ENCODE peak calls at places on chromosomes 3 and 15, in five cellular contexts. One of them, this sample, is unnamed.
A peak's percentile ranks its signal among the peaks of the same experiment; 100 is the strongest.

GRCh38 chr15:32859246-32859645 is 141.4 kb downstream of the GREM1 start:
- DNase-seq in fibroblast of villous mesenchyme: no peak
- DNase-seq in prostate gland: no peak
- DNase-seq in astrocyte: no peak
- DNase-seq in spleen: no peak
- DNase-seq in this sample: peak; percentile 60

GRCh38 chr3:133467780-133468179 is 67.9 kb downstream of the BFSP2 start:
- DNase-seq in fibroblast of villous mesenchyme: no peak
- DNase-seq in prostate gland: no peak
- DNase-seq in astrocyte: no peak
- DNase-seq in spleen: no peak
- DNase-seq in this sample: no peak

GRCh38 chr3:169667380-169667671 is 3.8 kb upstream of the MECOM start:
- DNase-seq in fibroblast of villous mesenchyme: no peak
- DNase-seq in prostate gland: no peak
- DNase-seq in astrocyte: no peak
- DNase-seq in spleen: no peak
- DNase-seq in this sample: no peak

GRCh38 chr15:69537888-69538287 is 85.3 kb downstream of the RPLP1 start:
- DNase-seq in fibroblast of villous mesenchyme: no peak
- DNase-seq in prostate gland: no peak
- DNase-seq in astrocyte: no peak
- DNase-seq in spleen: no peak
- DNase-seq in this sample: peak; percentile 5

GRCh38 chr15:24761704-24762302 is 86.2 kb downstream of the NPAP1 start:
- DNase-seq in fibroblast of villous mesenchyme: peak; percentile 3
- DNase-seq in prostate gland: no peak
- DNase-seq in astrocyte: peak; percentile 1
- DNase-seq in spleen: no peak
- DNase-seq in this sample: peak; percentile 12

GRCh38 chr3:185094691-185095090 is 58.2 kb downstream of the C3orf70 start:
- DNase-seq in fibroblast of villous mesenchyme: peak; percentile 10
- DNase-seq in prostate gland: no peak
- DNase-seq in astrocyte: no peak
- DNase-seq in spleen: no peak
- DNase-seq in this sample: no peak

GRCh38 chr3:194772241-194773000 is 86.7 kb downstream of the FAM43A start:
- DNase-seq in fibroblast of villous mesenchyme: no peak
- DNase-seq in prostate gland: peak; percentile 36
- DNase-seq in astrocyte: no peak
- DNase-seq in spleen: no peak
- DNase-seq in this sample: no peak

GRCh38 chr3:150309557-150309956 is 98.5 kb upstream of the TSC22D2 start:
- DNase-seq in fibroblast of villous mesenchyme: peak; percentile 47
- DNase-seq in prostate gland: no peak
- DNase-seq in astrocyte: peak; percentile 76
- DNase-seq in spleen: no peak
- DNase-seq in this sample: peak; percentile 89

GRCh38 chr3:183217548-183218321 is 35.3 kb upstream of the B3GNT5 start:
- DNase-seq in fibroblast of villous mesenchyme: no peak
- DNase-seq in prostate gland: no peak
- DNase-seq in astrocyte: no peak
- DNase-seq in spleen: no peak
- DNase-seq in this sample: no peak

GRCh38 chr3:178597388-178597787 is 61.2 kb downstream of the KCNMB2 start:
- DNase-seq in fibroblast of villous mesenchyme: no peak
- DNase-seq in prostate gland: no peak
- DNase-seq in astrocyte: no peak
- DNase-seq in spleen: no peak
- DNase-seq in this sample: no peak

GRCh38 chr3:175301741-175302140 is 442.6 kb downstream of the NAALADL2 start:
- DNase-seq in fibroblast of villous mesenchyme: no peak
- DNase-seq in prostate gland: no peak
- DNase-seq in astrocyte: no peak
- DNase-seq in spleen: no peak
- DNase-seq in this sample: no peak

GRCh38 chr3:14275962-14276909 is 97.6 kb downstream of the LSM3 start:
- DNase-seq in fibroblast of villous mesenchyme: no peak
- DNase-seq in prostate gland: no peak
- DNase-seq in astrocyte: no peak
- DNase-seq in spleen: peak; percentile 47
- DNase-seq in this sample: no peak

GRCh38 chr15:90654233-90655124 is 62.7 kb upstream of the BLM start:
- DNase-seq in fibroblast of villous mesenchyme: no peak
- DNase-seq in prostate gland: no peak
- DNase-seq in astrocyte: no peak
- DNase-seq in spleen: peak; percentile 81
- DNase-seq in this sample: peak; percentile 13

GRCh38 chr15:68372291-68372811 is 59.6 kb downstream of the ITGA11 start:
- DNase-seq in fibroblast of villous mesenchyme: no peak
- DNase-seq in prostate gland: no peak
- DNase-seq in astrocyte: peak; percentile 76
- DNase-seq in spleen: no peak
- DNase-seq in this sample: no peak

GRCh38 chr15:39232512-39232911 is 348.4 kb upstream of the THBS1 start:
- DNase-seq in fibroblast of villous mesenchyme: peak; percentile 50
- DNase-seq in prostate gland: no peak
- DNase-seq in astrocyte: peak; percentile 85
- DNase-seq in spleen: no peak
- DNase-seq in this sample: peak; percentile 97

GRCh38 chr3:128081846-128082245 is 29.6 kb downstream of the SEC61A1 start:
- DNase-seq in fibroblast of villous mesenchyme: no peak
- DNase-seq in prostate gland: no peak
- DNase-seq in astrocyte: peak; percentile 40
- DNase-seq in spleen: no peak
- DNase-seq in this sample: peak; percentile 69

GRCh38 chr3:192237992-192238608 is 489.2 kb downstream of the FGF12 start:
- DNase-seq in fibroblast of villous mesenchyme: no peak
- DNase-seq in prostate gland: no peak
- DNase-seq in astrocyte: no peak
- DNase-seq in spleen: no peak
- DNase-seq in this sample: no peak

GRCh38 chr15:95162967-95163531 is 931.7 kb downstream of the MCTP2 start:
- DNase-seq in fibroblast of villous mesenchyme: peak; percentile 83
- DNase-seq in prostate gland: no peak
- DNase-seq in astrocyte: peak; percentile 91
- DNase-seq in spleen: no peak
- DNase-seq in this sample: peak; percentile 87

GRCh38 chr15:60918234-60918964 is 310.7 kb downstream of the RORA start:
- DNase-seq in fibroblast of villous mesenchyme: no peak
- DNase-seq in prostate gland: peak; percentile 41
- DNase-seq in astrocyte: no peak
- DNase-seq in spleen: no peak
- DNase-seq in this sample: no peak

GRCh38 chr3:129001817-129002572 is 891 bp downstream of the EFCC1 start:
- DNase-seq in fibroblast of villous mesenchyme: no peak
- DNase-seq in prostate gland: no peak
- DNase-seq in astrocyte: no peak
- DNase-seq in spleen: no peak
- DNase-seq in this sample: no peak

GRCh38 chr15:64093627-64094417 is at the start of gene CIAO2A:
- DNase-seq in fibroblast of villous mesenchyme: peak; percentile 99
- DNase-seq in prostate gland: peak; percentile 97
- DNase-seq in astrocyte: peak; percentile 97
- DNase-seq in spleen: peak; percentile 96
- DNase-seq in this sample: peak; percentile 98

GRCh38 chr3:107999215-107999775 is 91.5 kb downstream of the CD47 start:
- DNase-seq in fibroblast of villous mesenchyme: no peak
- DNase-seq in prostate gland: no peak
- DNase-seq in astrocyte: peak; percentile 34
- DNase-seq in spleen: no peak
- DNase-seq in this sample: peak; percentile 38

GRCh38 chr3:128495435-128495970 is 2.5 kb upstream of the GATA2 start:
- DNase-seq in fibroblast of villous mesenchyme: no peak
- DNase-seq in prostate gland: no peak
- DNase-seq in astrocyte: no peak
- DNase-seq in spleen: peak; percentile 54
- DNase-seq in this sample: no peak

GRCh38 chr3:99758502-99759177 is 59.0 kb upstream of the CMSS1 start:
- DNase-seq in fibroblast of villous mesenchyme: no peak
- DNase-seq in prostate gland: no peak
- DNase-seq in astrocyte: no peak
- DNase-seq in spleen: no peak
- DNase-seq in this sample: no peak

GRCh38 chr15:68667800-68668625 is 89.2 kb downstream of the CORO2B start:
- DNase-seq in fibroblast of villous mesenchyme: no peak
- DNase-seq in prostate gland: no peak
- DNase-seq in astrocyte: no peak
- DNase-seq in spleen: peak; percentile 61
- DNase-seq in this sample: no peak

GRCh38 chr3:195892355-195893120 is 15.8 kb downstream of the TNK2 start:
- DNase-seq in fibroblast of villous mesenchyme: peak; percentile 68
- DNase-seq in prostate gland: no peak
- DNase-seq in astrocyte: peak; percentile 71
- DNase-seq in spleen: no peak
- DNase-seq in this sample: peak; percentile 79

GRCh38 chr15:61915640-61916039 is 144.6 kb downstream of the VPS13C start:
- DNase-seq in fibroblast of villous mesenchyme: no peak
- DNase-seq in prostate gland: no peak
- DNase-seq in astrocyte: no peak
- DNase-seq in spleen: no peak
- DNase-seq in this sample: peak; percentile 67

GRCh38 chr15:77418341-77419049 is 1.4 kb downstream of the PEAK1 start:
- DNase-seq in fibroblast of villous mesenchyme: peak; percentile 38
- DNase-seq in prostate gland: no peak
- DNase-seq in astrocyte: peak; percentile 42
- DNase-seq in spleen: no peak
- DNase-seq in this sample: peak; percentile 50

GRCh38 chr3:101703169-101703568 is 16.7 kb upstream of the RPL24 start:
- DNase-seq in fibroblast of villous mesenchyme: no peak
- DNase-seq in prostate gland: no peak
- DNase-seq in astrocyte: peak; percentile 14
- DNase-seq in spleen: no peak
- DNase-seq in this sample: no peak

GRCh38 chr15:81752974-81753373 is 292.8 kb downstream of the MEX3B start:
- DNase-seq in fibroblast of villous mesenchyme: no peak
- DNase-seq in prostate gland: no peak
- DNase-seq in astrocyte: no peak
- DNase-seq in spleen: no peak
- DNase-seq in this sample: no peak

GRCh38 chr3:108477511-108478147 is 32.8 kb downstream of the MYH15 start:
- DNase-seq in fibroblast of villous mesenchyme: peak; percentile 66
- DNase-seq in prostate gland: peak; percentile 40
- DNase-seq in astrocyte: peak; percentile 51
- DNase-seq in spleen: no peak
- DNase-seq in this sample: peak; percentile 72

GRCh38 chr15:51623386-51623938 is 891 bp upstream of the DMXL2 start:
- DNase-seq in fibroblast of villous mesenchyme: no peak
- DNase-seq in prostate gland: peak; percentile 24
- DNase-seq in astrocyte: no peak
- DNase-seq in spleen: no peak
- DNase-seq in this sample: no peak

GRCh38 chr15:51621155-51621554 is 1.4 kb downstream of the DMXL2 start:
- DNase-seq in fibroblast of villous mesenchyme: no peak
- DNase-seq in prostate gland: no peak
- DNase-seq in astrocyte: no peak
- DNase-seq in spleen: no peak
- DNase-seq in this sample: no peak

GRCh38 chr15:51622269-51623180 is at the start of gene DMXL2:
- DNase-seq in fibroblast of villous mesenchyme: peak; percentile 91
- DNase-seq in prostate gland: peak; percentile 62
- DNase-seq in astrocyte: peak; percentile 74
- DNase-seq in spleen: peak; percentile 93
- DNase-seq in this sample: peak; percentile 82

GRCh38 chr15:51620647-51621046 is 1.9 kb downstream of the DMXL2 start:
- DNase-seq in fibroblast of villous mesenchyme: no peak
- DNase-seq in prostate gland: no peak
- DNase-seq in astrocyte: no peak
- DNase-seq in spleen: no peak
- DNase-seq in this sample: no peak

GRCh38 chr15:51621917-51622268 is 678 bp downstream of the DMXL2 start:
- DNase-seq in fibroblast of villous mesenchyme: peak; percentile 64
- DNase-seq in prostate gland: peak; percentile 19
- DNase-seq in astrocyte: peak; percentile 61
- DNase-seq in spleen: peak; percentile 84
- DNase-seq in this sample: peak; percentile 57
- TF ChIP-seq CTCF in fibroblast of villous mesenchyme: peak; percentile 31
- TF ChIP-seq CTCF in prostate gland: no peak
- TF ChIP-seq CTCF in astrocyte: no peak
- TF ChIP-seq CTCF in spleen: no peak
- TF ChIP-seq CTCF in this sample: peak; percentile 27

DNA sequence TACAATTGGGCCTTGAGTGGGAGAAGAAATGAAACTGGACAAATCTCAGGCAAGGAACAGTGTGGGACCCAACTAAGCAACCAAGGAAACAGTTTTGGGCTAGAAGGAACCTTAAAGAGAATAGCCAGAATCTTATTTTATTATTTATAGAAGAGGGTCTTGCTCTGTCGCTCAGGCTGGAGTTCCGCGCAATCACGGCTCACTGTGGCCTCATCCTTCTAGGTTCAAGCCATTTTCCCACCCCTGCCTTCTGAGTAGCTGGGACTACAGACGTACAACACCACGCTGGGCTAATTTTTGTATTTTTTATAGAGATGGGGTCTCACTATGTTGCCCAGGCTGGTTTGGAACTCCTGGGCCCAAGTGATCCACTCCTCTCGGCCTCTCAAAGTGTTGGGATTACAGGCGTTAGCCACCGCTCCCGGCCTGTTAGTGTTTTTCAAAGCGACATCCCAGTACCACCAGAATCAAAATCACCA is 734 bp upstream of the WDR76 start:
- DNase-seq in fibroblast of villous mesenchyme: no peak
- DNase-seq in prostate gland: no peak
- DNase-seq in astrocyte: no peak
- DNase-seq in spleen: no peak
- DNase-seq in this sample: no peak
- H3K4me3 ChIP-seq in fibroblast of villous mesenchyme: peak overlapping the region; percentile 73
- H3K4me3 ChIP-seq in prostate gland: peak overlapping the region; percentile 43
- H3K4me3 ChIP-seq in astrocyte: no peak overlapping the region
- H3K4me3 ChIP-seq in spleen: peak overlapping the region; percentile 61
- H3K4me3 ChIP-seq in this sample: peak overlapping the region; percentile 73

GRCh38 chr3:67037615-67038014 is 39.5 kb downstream of the KBTBD8 start:
- DNase-seq in fibroblast of villous mesenchyme: peak; percentile 48
- DNase-seq in prostate gland: no peak
- DNase-seq in astrocyte: no peak
- DNase-seq in spleen: no peak
- DNase-seq in this sample: peak; percentile 3
- TF ChIP-seq CTCF in fibroblast of villous mesenchyme: no peak
- TF ChIP-seq CTCF in prostate gland: no peak
- TF ChIP-seq CTCF in astrocyte: no peak
- TF ChIP-seq CTCF in spleen: no peak
- TF ChIP-seq CTCF in this sample: peak; percentile 7

GRCh38 chr3:125137432-125138033 is 75.0 kb downstream of the SLC12A8 start:
- DNase-seq in fibroblast of villous mesenchyme: peak; percentile 62
- DNase-seq in prostate gland: no peak
- DNase-seq in astrocyte: peak; percentile 88
- DNase-seq in spleen: no peak
- DNase-seq in this sample: peak; percentile 67

GRCh38 chr3:125134952-125135351 is 77.6 kb downstream of the SLC12A8 start:
- DNase-seq in fibroblast of villous mesenchyme: no peak
- DNase-seq in prostate gland: no peak
- DNase-seq in astrocyte: no peak
- DNase-seq in spleen: no peak
- DNase-seq in this sample: no peak

GRCh38 chr3:125136966-125137365 is 75.6 kb downstream of the SLC12A8 start:
- DNase-seq in fibroblast of villous mesenchyme: no peak
- DNase-seq in prostate gland: no peak
- DNase-seq in astrocyte: no peak
- DNase-seq in spleen: no peak
- DNase-seq in this sample: no peak

GRCh38 chr3:125139386-125139785 is 73.2 kb downstream of the SLC12A8 start:
- DNase-seq in fibroblast of villous mesenchyme: no peak
- DNase-seq in prostate gland: no peak
- DNase-seq in astrocyte: no peak
- DNase-seq in spleen: no peak
- DNase-seq in this sample: no peak

GRCh38 chr3:125136515-125136914 is 76.0 kb downstream of the SLC12A8 start:
- DNase-seq in fibroblast of villous mesenchyme: no peak
- DNase-seq in prostate gland: no peak
- DNase-seq in astrocyte: no peak
- DNase-seq in spleen: no peak
- DNase-seq in this sample: no peak
- H3K4me3 ChIP-seq in fibroblast of villous mesenchyme: no peak overlapping the region
- H3K4me3 ChIP-seq in prostate gland: no peak overlapping the region
- H3K4me3 ChIP-seq in astrocyte: no peak overlapping the region
- H3K4me3 ChIP-seq in spleen: no peak overlapping the region
- H3K4me3 ChIP-seq in this sample: no peak overlapping the region